ENCODE peak calls at places on chromosomes 13 and 19, in nine cellular contexts. G is amniotic stem cell; O is CD4-positive, CD25-positive, alpha-beta regulatory T cell; C is Peyer's patch; S is fibroblast of pulmonary artery; H is effector memory CD4-positive, alpha-beta T cell; R is stimulated activated naive CD4-positive, alpha-beta T cell; Y is D721Med; U is ecto neural progenitor cell. W is an unnamed sample.

GRCh38 chr13:29688193-29688592 is 92.7 kb upstream of the SLC7A1 start:
- DNase-seq in R (no peak), H (no peak), U (no peak), O (no peak), Y (no peak), S (no peak), G (no peak), C (no peak), W (no peak)

GRCh38 chr13:112574476-112575294 is 13.3 kb downstream of the TUBGCP3 start:
- DNase-seq in S (peak), R (no peak), O (no peak), Y (no peak), U (no peak), G (no peak), H (no peak), C (no peak), W (no peak)

GRCh38 chr13:23753523-23753922 is 135.7 kb downstream of the MIPEP start:
- DNase-seq in O (no peak), R (no peak), H (no peak), S (peak), Y (no peak), U (no peak), C (no peak), G (no peak), W (peak)

GRCh38 chr19:19134687-19135158 is 3.6 kb downstream of the TMEM161A start:
- DNase-seq in U (peak), H (no peak), Y (no peak), C (no peak), R (peak), G (no peak), O (peak), S (no peak), W (no peak)

GRCh38 chr19:4075373-4075772 is 8.7 kb upstream of the ZBTB7A start:
- DNase-seq in C (no peak), H (no peak), U (no peak), G (no peak), S (no peak), Y (no peak), R (no peak), O (no peak), W (no peak)

GRCh38 chr19:5967994-5968430 is 9.9 kb downstream of the RANBP3 start:
- DNase-seq in Y (peak), U (peak), R (peak), O (peak), G (peak), H (peak), S (peak), C (peak), W (peak)

GRCh38 chr19:33390908-33391630 is 17.6 kb downstream of the CEBPG start:
- DNase-seq in H (no peak), C (peak), R (no peak), S (no peak), Y (no peak), G (no peak), O (no peak), U (no peak), W (no peak)

GRCh38 chr19:49430678-49431329 is 5.6 kb downstream of the GFY start:
- DNase-seq in Y (no peak), S (no peak), U (no peak), G (no peak), C (no peak), H (no peak), R (no peak), O (peak), W (no peak)

GRCh38 chr13:27359203-27359821 is 65.1 kb upstream of the GTF3A start:
- DNase-seq in Y (peak), H (peak), O (peak), U (peak), C (peak), G (peak), R (peak), S (peak), W (peak)